ENCODE peak calls at places on chromosomes 16 and 17, in eight cellular contexts. One of them, this sample, is unnamed.
A peak's percentile ranks its signal among the peaks of the same experiment; 100 is the strongest.

GRCh38 chr17:55390364-55390977 is 31.2 kb downstream of the MMD start:
- DNase-seq in MM.1S: no peak
- DNase-seq in ascending aorta: no peak
- DNase-seq in sigmoid colon: no peak
- DNase-seq in aorta: no peak
- DNase-seq in lung: no peak
- DNase-seq in CD8-positive, alpha-beta memory T cell: no peak
- DNase-seq in pancreas: no peak
- DNase-seq in this sample: no peak

GRCh38 chr17:7767425-7768021 is 50.0 kb downstream of the DNAH2 start:
- DNase-seq in MM.1S: no peak
- DNase-seq in lung: peak; percentile 41
- DNase-seq in CD8-positive, alpha-beta memory T cell: no peak
- DNase-seq in pancreas: no peak
- DNase-seq in aorta: no peak
- DNase-seq in sigmoid colon: no peak
- DNase-seq in ascending aorta: no peak
- DNase-seq in this sample: peak; percentile 5

GRCh38 chr17:60036796-60037677 is 41.7 kb downstream of the HEATR6 start:
- DNase-seq in lung: peak; percentile 62
- DNase-seq in pancreas: peak; percentile 87
- DNase-seq in aorta: peak; percentile 88
- DNase-seq in ascending aorta: peak; percentile 8
- DNase-seq in sigmoid colon: peak; percentile 77
- DNase-seq in CD8-positive, alpha-beta memory T cell: peak; percentile 77
- DNase-seq in MM.1S: peak; percentile 61
- DNase-seq in this sample: peak; percentile 59

GRCh38 chr17:31857920-31858646 is 961 bp downstream of the COPRS start:
- DNase-seq in CD8-positive, alpha-beta memory T cell: no peak
- DNase-seq in aorta: peak; percentile 45
- DNase-seq in lung: no peak
- DNase-seq in sigmoid colon: no peak
- DNase-seq in ascending aorta: no peak
- DNase-seq in MM.1S: no peak
- DNase-seq in pancreas: no peak
- DNase-seq in this sample: no peak

GRCh38 chr16:69793521-69793920 is 31.4 kb downstream of the WWP2 start:
- DNase-seq in ascending aorta: no peak
- DNase-seq in CD8-positive, alpha-beta memory T cell: no peak
- DNase-seq in aorta: no peak
- DNase-seq in MM.1S: no peak
- DNase-seq in pancreas: no peak
- DNase-seq in sigmoid colon: no peak
- DNase-seq in lung: no peak
- DNase-seq in this sample: no peak

GRCh38 chr16:50539822-50540710 is 8.1 kb upstream of the NKD1 start:
- DNase-seq in lung: no peak
- DNase-seq in ascending aorta: no peak
- DNase-seq in MM.1S: no peak
- DNase-seq in aorta: no peak
- DNase-seq in sigmoid colon: no peak
- DNase-seq in pancreas: no peak
- DNase-seq in CD8-positive, alpha-beta memory T cell: no peak
- DNase-seq in this sample: no peak

GRCh38 chr16:83968483-83968865 is 430 bp downstream of the NECAB2 start:
- DNase-seq in MM.1S: no peak
- DNase-seq in ascending aorta: no peak
- DNase-seq in aorta: no peak
- DNase-seq in lung: no peak
- DNase-seq in pancreas: no peak
- DNase-seq in CD8-positive, alpha-beta memory T cell: no peak
- DNase-seq in sigmoid colon: no peak
- DNase-seq in this sample: no peak

GRCh38 chr16:89863741-89864391 is 9.5 kb upstream of the TCF25 start:
- DNase-seq in lung: peak; percentile 34
- DNase-seq in aorta: no peak
- DNase-seq in CD8-positive, alpha-beta memory T cell: peak; percentile 60
- DNase-seq in sigmoid colon: no peak
- DNase-seq in pancreas: no peak
- DNase-seq in MM.1S: peak; percentile 57
- DNase-seq in ascending aorta: no peak
- DNase-seq in this sample: no peak

GRCh38 chr17:20089795-20090547 is 80.8 kb downstream of the SPECC1 start:
- DNase-seq in pancreas: no peak
- DNase-seq in CD8-positive, alpha-beta memory T cell: no peak
- DNase-seq in MM.1S: peak; percentile 86
- DNase-seq in aorta: no peak
- DNase-seq in ascending aorta: no peak
- DNase-seq in lung: no peak
- DNase-seq in sigmoid colon: no peak
- DNase-seq in this sample: no peak

GRCh38 chr16:85220125-85220839 is 108.0 kb upstream of the CIBAR2 start:
- DNase-seq in aorta: peak; percentile 90
- DNase-seq in lung: peak; percentile 75
- DNase-seq in CD8-positive, alpha-beta memory T cell: no peak
- DNase-seq in pancreas: peak; percentile 95
- DNase-seq in sigmoid colon: peak; percentile 93
- DNase-seq in ascending aorta: no peak
- DNase-seq in MM.1S: no peak
- DNase-seq in this sample: peak; percentile 91

GRCh38 chr16:1279945-1280589 is 24.2 kb downstream of the TPSD1 start:
- DNase-seq in pancreas: peak; percentile 65
- DNase-seq in sigmoid colon: peak; percentile 57
- DNase-seq in ascending aorta: no peak
- DNase-seq in lung: no peak
- DNase-seq in aorta: no peak
- DNase-seq in MM.1S: no peak
- DNase-seq in CD8-positive, alpha-beta memory T cell: no peak
- DNase-seq in this sample: no peak

GRCh38 chr16:10314811-10315210 is 71.0 kb upstream of the ATF7IP2 start:
- DNase-seq in pancreas: no peak
- DNase-seq in ascending aorta: no peak
- DNase-seq in MM.1S: peak; percentile 48
- DNase-seq in sigmoid colon: no peak
- DNase-seq in CD8-positive, alpha-beta memory T cell: no peak
- DNase-seq in aorta: no peak
- DNase-seq in lung: no peak
- DNase-seq in this sample: no peak

GRCh38 chr16:65697061-65697460 is 575.2 kb upstream of the CDH11 start:
- DNase-seq in pancreas: no peak
- DNase-seq in lung: no peak
- DNase-seq in CD8-positive, alpha-beta memory T cell: no peak
- DNase-seq in ascending aorta: no peak
- DNase-seq in sigmoid colon: no peak
- DNase-seq in MM.1S: no peak
- DNase-seq in aorta: no peak
- DNase-seq in this sample: no peak

GRCh38 chr17:538096-538973 is 176.3 kb downstream of the VPS53 start:
- DNase-seq in MM.1S: no peak
- DNase-seq in pancreas: no peak
- DNase-seq in CD8-positive, alpha-beta memory T cell: no peak
- DNase-seq in sigmoid colon: no peak
- DNase-seq in ascending aorta: no peak
- DNase-seq in lung: no peak
- DNase-seq in aorta: no peak
- DNase-seq in this sample: no peak

GRCh38 chr16:84175351-84176081 is 11.3 kb downstream of the TAF1C start:
- DNase-seq in MM.1S: peak; percentile 39
- DNase-seq in lung: peak; percentile 43
- DNase-seq in ascending aorta: no peak
- DNase-seq in sigmoid colon: no peak
- DNase-seq in CD8-positive, alpha-beta memory T cell: no peak
- DNase-seq in aorta: no peak
- DNase-seq in pancreas: peak; percentile 75
- DNase-seq in this sample: peak; percentile 76

GRCh38 chr17:50238594-50239287 is 35.5 kb upstream of the TMEM92 start:
- DNase-seq in aorta: no peak
- DNase-seq in lung: no peak
- DNase-seq in sigmoid colon: no peak
- DNase-seq in ascending aorta: no peak
- DNase-seq in CD8-positive, alpha-beta memory T cell: no peak
- DNase-seq in MM.1S: no peak
- DNase-seq in pancreas: no peak
- DNase-seq in this sample: no peak

GRCh38 chr16:86249631-86250030 is 260.7 kb upstream of the FOXF1 start:
- DNase-seq in ascending aorta: no peak
- DNase-seq in pancreas: no peak
- DNase-seq in MM.1S: no peak
- DNase-seq in lung: no peak
- DNase-seq in aorta: no peak
- DNase-seq in CD8-positive, alpha-beta memory T cell: no peak
- DNase-seq in sigmoid colon: no peak
- DNase-seq in this sample: no peak
- H3K36me3 ChIP-seq in ascending aorta: no peaks in the 10 kb centered on the region
- H3K36me3 ChIP-seq in pancreas: no peaks in the 10 kb centered on the region
- H3K36me3 ChIP-seq in MM.1S: no peaks in the 10 kb centered on the region
- H3K36me3 ChIP-seq in lung: no peaks in the 10 kb centered on the region
- H3K36me3 ChIP-seq in aorta: no peaks in the 10 kb centered on the region
- H3K36me3 ChIP-seq in CD8-positive, alpha-beta memory T cell: no peaks in the 10 kb centered on the region
- H3K36me3 ChIP-seq in sigmoid colon: no peaks in the 10 kb centered on the region
- H3K36me3 ChIP-seq in this sample: no peaks in the 10 kb centered on the region

GRCh38 chr17:39629494-39629880 is 2.7 kb downstream of the PPP1R1B start:
- DNase-seq in sigmoid colon: no peak
- DNase-seq in ascending aorta: no peak
- DNase-seq in aorta: no peak
- DNase-seq in CD8-positive, alpha-beta memory T cell: no peak
- DNase-seq in MM.1S: no peak
- DNase-seq in pancreas: no peak
- DNase-seq in lung: no peak
- DNase-seq in this sample: no peak

GRCh38 chr17:39628655-39629493 is 2.1 kb downstream of the PPP1R1B start:
- DNase-seq in aorta: no peak
- DNase-seq in MM.1S: no peak
- DNase-seq in pancreas: no peak
- DNase-seq in lung: peak; percentile 54
- DNase-seq in CD8-positive, alpha-beta memory T cell: no peak
- DNase-seq in sigmoid colon: no peak
- DNase-seq in ascending aorta: no peak
- DNase-seq in this sample: no peak

GRCh38 chr17:39627717-39628516 is 1.2 kb downstream of the PPP1R1B start:
- DNase-seq in pancreas: no peak
- DNase-seq in ascending aorta: no peak
- DNase-seq in lung: no peak
- DNase-seq in CD8-positive, alpha-beta memory T cell: no peak
- DNase-seq in aorta: no peak
- DNase-seq in MM.1S: no peak
- DNase-seq in sigmoid colon: no peak
- DNase-seq in this sample: no peak

GRCh38 chr17:39631403-39631802 is 4.7 kb downstream of the PPP1R1B start:
- DNase-seq in pancreas: no peak
- DNase-seq in MM.1S: no peak
- DNase-seq in lung: no peak
- DNase-seq in aorta: no peak
- DNase-seq in ascending aorta: no peak
- DNase-seq in sigmoid colon: no peak
- DNase-seq in CD8-positive, alpha-beta memory T cell: no peak
- DNase-seq in this sample: no peak

GRCh38 chr17:39629894-39630293 is 3.1 kb downstream of the PPP1R1B start:
- DNase-seq in MM.1S: no peak
- DNase-seq in CD8-positive, alpha-beta memory T cell: no peak
- DNase-seq in pancreas: no peak
- DNase-seq in aorta: no peak
- DNase-seq in lung: no peak
- DNase-seq in sigmoid colon: no peak
- DNase-seq in ascending aorta: no peak
- DNase-seq in this sample: no peak
- H3K36me3 ChIP-seq in MM.1S: no peaks in the 10 kb centered on the region
- H3K36me3 ChIP-seq in CD8-positive, alpha-beta memory T cell: no peaks in the 10 kb centered on the region
- H3K36me3 ChIP-seq in pancreas: no peaks in the 10 kb centered on the region
- H3K36me3 ChIP-seq in aorta: no peaks in the 10 kb centered on the region
- H3K36me3 ChIP-seq in lung: no peaks in the 10 kb centered on the region
- H3K36me3 ChIP-seq in sigmoid colon: no peaks in the 10 kb centered on the region
- H3K36me3 ChIP-seq in ascending aorta: no peaks in the 10 kb centered on the region
- H3K36me3 ChIP-seq in this sample: no peaks in the 10 kb centered on the region

GRCh38 chr16:51682905-51683304 is 531.8 kb upstream of the SALL1 start:
- DNase-seq in CD8-positive, alpha-beta memory T cell: no peak
- DNase-seq in pancreas: no peak
- DNase-seq in ascending aorta: no peak
- DNase-seq in MM.1S: no peak
- DNase-seq in lung: no peak
- DNase-seq in aorta: peak; percentile 44
- DNase-seq in sigmoid colon: no peak
- DNase-seq in this sample: no peak

GRCh38 chr16:51685498-51685897 is 534.4 kb upstream of the SALL1 start:
- DNase-seq in lung: no peak
- DNase-seq in MM.1S: no peak
- DNase-seq in aorta: no peak
- DNase-seq in sigmoid colon: no peak
- DNase-seq in ascending aorta: no peak
- DNase-seq in pancreas: no peak
- DNase-seq in CD8-positive, alpha-beta memory T cell: no peak
- DNase-seq in this sample: no peak

DNA sequence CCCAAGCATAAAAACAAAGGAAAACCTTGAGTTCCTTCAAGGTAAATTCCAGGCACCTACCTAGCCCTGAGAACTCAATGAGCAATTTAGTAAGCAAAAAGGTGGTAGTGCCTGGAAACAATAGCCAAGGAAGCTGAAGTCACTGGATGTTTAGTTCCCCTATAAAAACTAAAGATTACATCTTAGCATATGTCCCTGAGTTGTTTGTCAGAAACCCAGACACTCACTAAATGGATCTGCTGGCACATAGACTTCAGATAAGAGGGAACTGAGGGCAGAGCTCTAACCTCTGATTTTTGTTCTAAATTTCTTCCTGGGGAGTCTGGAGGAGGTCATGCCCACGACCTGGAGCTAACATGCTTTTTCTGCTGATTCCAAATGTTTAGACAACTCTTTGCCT is 532.8 kb upstream of the SALL1 start:
- DNase-seq in aorta: no peak
- DNase-seq in ascending aorta: no peak
- DNase-seq in sigmoid colon: no peak
- DNase-seq in CD8-positive, alpha-beta memory T cell: no peak
- DNase-seq in MM.1S: no peak
- DNase-seq in lung: no peak
- DNase-seq in pancreas: no peak
- DNase-seq in this sample: no peak
- H3K36me3 ChIP-seq in aorta: no peaks in the 10 kb centered on the region
- H3K36me3 ChIP-seq in ascending aorta: no peaks in the 10 kb centered on the region
- H3K36me3 ChIP-seq in sigmoid colon: no peaks in the 10 kb centered on the region
- H3K36me3 ChIP-seq in CD8-positive, alpha-beta memory T cell: no peaks in the 10 kb centered on the region
- H3K36me3 ChIP-seq in MM.1S: no peaks in the 10 kb centered on the region
- H3K36me3 ChIP-seq in lung: no peaks in the 10 kb centered on the region
- H3K36me3 ChIP-seq in pancreas: no peaks in the 10 kb centered on the region
- H3K36me3 ChIP-seq in this sample: no peaks in the 10 kb centered on the region

DNA sequence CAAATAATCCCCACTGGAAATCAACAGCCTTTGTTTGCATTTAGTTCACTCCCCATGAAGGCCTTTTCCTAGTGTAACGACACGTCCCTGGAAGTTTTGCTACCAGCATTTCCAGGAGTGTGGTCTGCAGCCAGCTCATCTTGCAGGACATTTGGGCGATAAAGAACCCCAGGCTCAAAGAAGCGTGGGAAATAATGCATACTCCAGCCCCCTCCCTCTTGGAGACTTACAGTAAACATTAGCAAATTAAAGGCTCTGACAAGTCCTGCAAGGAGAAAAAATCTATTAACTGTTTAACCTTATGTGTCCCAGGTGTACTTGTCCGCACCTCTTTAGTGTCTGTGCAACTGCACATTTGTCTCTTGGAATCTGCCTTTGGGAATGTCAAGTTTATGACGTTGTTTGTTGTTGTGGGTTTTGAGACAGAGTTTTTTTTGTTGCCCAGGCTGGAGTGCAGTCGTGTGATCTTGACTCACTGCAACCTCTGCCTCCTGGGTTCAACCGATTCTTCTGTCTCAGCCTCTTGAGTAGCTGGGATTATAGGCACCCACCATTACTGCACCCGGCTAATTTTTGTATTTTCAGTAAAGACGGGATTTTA is 131.1 kb downstream of the ABCC1 start:
- DNase-seq in pancreas: no peak
- DNase-seq in lung: no peak
- DNase-seq in ascending aorta: no peak
- DNase-seq in CD8-positive, alpha-beta memory T cell: no peak
- DNase-seq in sigmoid colon: no peak
- DNase-seq in aorta: no peak
- DNase-seq in MM.1S: no peak
- DNase-seq in this sample: no peak
- H3K36me3 ChIP-seq in pancreas: no peaks in the 10 kb centered on the region
- H3K36me3 ChIP-seq in lung: peaks cover 23% of the 10 kb centered on the region
- H3K36me3 ChIP-seq in ascending aorta: peaks cover 80% of the 10 kb centered on the region
- H3K36me3 ChIP-seq in CD8-positive, alpha-beta memory T cell: peaks cover 27% of the 10 kb centered on the region
- H3K36me3 ChIP-seq in sigmoid colon: peaks cover 20% of the 10 kb centered on the region
- H3K36me3 ChIP-seq in aorta: peaks cover 4% of the 10 kb centered on the region
- H3K36me3 ChIP-seq in MM.1S: peaks cover 4% of the 10 kb centered on the region
- H3K36me3 ChIP-seq in this sample: peaks cover 37% of the 10 kb centered on the region

This sample was measured in thyroid gland.